ENCODE peak calls at places on chromosome 20, in six cellular contexts. One of them, this sample, is unnamed.

GRCh38 chr20:45924391-45925261 is 9.9 kb upstream of the PCIF1 start:
- DNase-seq in bronchial epithelial cell: no peak
- DNase-seq in aorta: peak
- DNase-seq in hepatic stellate cell: peak
- DNase-seq in EL: no peak
- DNase-seq in effector CD4-positive, alpha-beta T cell: no peak
- DNase-seq in this sample: no peak

GRCh38 chr20:55978550-55978949 is 26.8 kb downstream of the CBLN4 start:
- DNase-seq in effector CD4-positive, alpha-beta T cell: no peak
- DNase-seq in hepatic stellate cell: no peak
- DNase-seq in EL: no peak
- DNase-seq in bronchial epithelial cell: no peak
- DNase-seq in aorta: no peak
- DNase-seq in this sample: no peak

GRCh38 chr20:48260370-48260769 is 475.1 kb upstream of the SULF2 start:
- DNase-seq in effector CD4-positive, alpha-beta T cell: no peak
- DNase-seq in hepatic stellate cell: no peak
- DNase-seq in bronchial epithelial cell: no peak
- DNase-seq in EL: no peak
- DNase-seq in aorta: no peak
- DNase-seq in this sample: peak

GRCh38 chr20:37298190-37298939 is 8.9 kb downstream of the MANBAL start:
- DNase-seq in bronchial epithelial cell: peak
- DNase-seq in EL: peak
- DNase-seq in hepatic stellate cell: no peak
- DNase-seq in aorta: peak
- DNase-seq in effector CD4-positive, alpha-beta T cell: no peak
- DNase-seq in this sample: peak

GRCh38 chr20:19289451-19289850 is 77.0 kb downstream of the SLC24A3 start:
- DNase-seq in bronchial epithelial cell: no peak
- DNase-seq in EL: no peak
- DNase-seq in hepatic stellate cell: no peak
- DNase-seq in aorta: no peak
- DNase-seq in effector CD4-positive, alpha-beta T cell: no peak
- DNase-seq in this sample: no peak

GRCh38 chr20:44590980-44591778 is 8.8 kb downstream of the PKIG start:
- DNase-seq in aorta: no peak
- DNase-seq in EL: no peak
- DNase-seq in bronchial epithelial cell: no peak
- DNase-seq in hepatic stellate cell: no peak
- DNase-seq in effector CD4-positive, alpha-beta T cell: no peak
- DNase-seq in this sample: peak

GRCh38 chr20:44646641-44647274 is 4.7 kb downstream of the ADA start:
- DNase-seq in EL: peak
- DNase-seq in hepatic stellate cell: peak
- DNase-seq in bronchial epithelial cell: peak
- DNase-seq in aorta: no peak
- DNase-seq in effector CD4-positive, alpha-beta T cell: no peak
- DNase-seq in this sample: no peak

GRCh38 chr20:41139227-41140093 is 2.1 kb downstream of the PLCG1 start:
- DNase-seq in bronchial epithelial cell: no peak
- DNase-seq in aorta: no peak
- DNase-seq in EL: no peak
- DNase-seq in hepatic stellate cell: no peak
- DNase-seq in effector CD4-positive, alpha-beta T cell: no peak
- DNase-seq in this sample: peak

GRCh38 chr20:53021934-53022333 is 49.8 kb downstream of the TSHZ2 start:
- DNase-seq in hepatic stellate cell: no peak
- DNase-seq in aorta: no peak
- DNase-seq in bronchial epithelial cell: peak
- DNase-seq in effector CD4-positive, alpha-beta T cell: no peak
- DNase-seq in EL: no peak
- DNase-seq in this sample: no peak

GRCh38 chr20:7772376-7772775 is 167.9 kb downstream of the HAO1 start:
- DNase-seq in EL: peak
- DNase-seq in hepatic stellate cell: no peak
- DNase-seq in aorta: no peak
- DNase-seq in bronchial epithelial cell: peak
- DNase-seq in effector CD4-positive, alpha-beta T cell: no peak
- DNase-seq in this sample: peak

GRCh38 chr20:38880952-38881735 is 45.1 kb upstream of the FAM83D start:
- DNase-seq in bronchial epithelial cell: no peak
- DNase-seq in EL: peak
- DNase-seq in effector CD4-positive, alpha-beta T cell: no peak
- DNase-seq in aorta: no peak
- DNase-seq in hepatic stellate cell: no peak
- DNase-seq in this sample: peak

GRCh38 chr20:57908226-57908625 is 198.4 kb upstream of the PMEPA1 start:
- DNase-seq in effector CD4-positive, alpha-beta T cell: no peak
- DNase-seq in bronchial epithelial cell: no peak
- DNase-seq in hepatic stellate cell: no peak
- DNase-seq in aorta: no peak
- DNase-seq in EL: no peak
- DNase-seq in this sample: peak

GRCh38 chr20:872855-873520 is 39.5 kb downstream of the FAM110A start:
- DNase-seq in effector CD4-positive, alpha-beta T cell: no peak
- DNase-seq in hepatic stellate cell: no peak
- DNase-seq in bronchial epithelial cell: no peak
- DNase-seq in aorta: no peak
- DNase-seq in EL: no peak
- DNase-seq in this sample: no peak

GRCh38 chr20:24581443-24582170 is 112.2 kb downstream of the SYNDIG1 start:
- DNase-seq in effector CD4-positive, alpha-beta T cell: no peak
- DNase-seq in hepatic stellate cell: no peak
- DNase-seq in aorta: no peak
- DNase-seq in EL: no peak
- DNase-seq in bronchial epithelial cell: no peak
- DNase-seq in this sample: no peak

GRCh38 chr20:41116282-41116960 is 20.9 kb upstream of the PLCG1 start:
- DNase-seq in effector CD4-positive, alpha-beta T cell: no peak
- DNase-seq in bronchial epithelial cell: no peak
- DNase-seq in EL: no peak
- DNase-seq in aorta: no peak
- DNase-seq in hepatic stellate cell: no peak
- DNase-seq in this sample: no peak

GRCh38 chr20:50107086-50107645 is 5.8 kb downstream of the UBE2V1 start:
- DNase-seq in EL: peak
- DNase-seq in effector CD4-positive, alpha-beta T cell: no peak
- DNase-seq in hepatic stellate cell: no peak
- DNase-seq in aorta: no peak
- DNase-seq in bronchial epithelial cell: no peak
- DNase-seq in this sample: no peak

GRCh38 chr20:48619126-48620101 is 208.4 kb downstream of the PREX1 start:
- DNase-seq in aorta: peak
- DNase-seq in hepatic stellate cell: no peak
- DNase-seq in bronchial epithelial cell: no peak
- DNase-seq in EL: peak
- DNase-seq in effector CD4-positive, alpha-beta T cell: no peak
- DNase-seq in this sample: peak

GRCh38 chr20:41248371-41249024 is 69.0 kb downstream of the ZHX3 start:
- DNase-seq in effector CD4-positive, alpha-beta T cell: no peak
- DNase-seq in EL: peak
- DNase-seq in aorta: no peak
- DNase-seq in bronchial epithelial cell: no peak
- DNase-seq in hepatic stellate cell: no peak
- DNase-seq in this sample: no peak

GRCh38 chr20:49399329-49399728 is 83.1 kb downstream of the KCNB1 start:
- DNase-seq in bronchial epithelial cell: no peak
- DNase-seq in EL: no peak
- DNase-seq in aorta: no peak
- DNase-seq in effector CD4-positive, alpha-beta T cell: no peak
- DNase-seq in hepatic stellate cell: no peak
- DNase-seq in this sample: peak

GRCh38 chr20:63972312-63973159 is 2.8 kb upstream of the ZNF512B start:
- DNase-seq in EL: no peak
- DNase-seq in hepatic stellate cell: no peak
- DNase-seq in aorta: peak
- DNase-seq in effector CD4-positive, alpha-beta T cell: no peak
- DNase-seq in bronchial epithelial cell: no peak
- DNase-seq in this sample: peak

GRCh38 chr20:41142914-41143313 is 5.6 kb downstream of the PLCG1 start:
- DNase-seq in bronchial epithelial cell: no peak
- DNase-seq in aorta: no peak
- DNase-seq in hepatic stellate cell: no peak
- DNase-seq in EL: no peak
- DNase-seq in effector CD4-positive, alpha-beta T cell: peak
- DNase-seq in this sample: no peak

GRCh38 chr20:25116746-25117457 is 35.0 kb upstream of the VSX1 start:
- DNase-seq in aorta: no peak
- DNase-seq in hepatic stellate cell: no peak
- DNase-seq in bronchial epithelial cell: no peak
- DNase-seq in EL: no peak
- DNase-seq in effector CD4-positive, alpha-beta T cell: no peak
- DNase-seq in this sample: no peak

GRCh38 chr20:13008761-13009681 is at the start of gene SPTLC3:
- DNase-seq in bronchial epithelial cell: peak
- DNase-seq in EL: peak
- DNase-seq in aorta: peak
- DNase-seq in effector CD4-positive, alpha-beta T cell: no peak
- DNase-seq in hepatic stellate cell: no peak
- DNase-seq in this sample: no peak

GRCh38 chr20:25437153-25437581 is 29.7 kb downstream of the GINS1 start:
- DNase-seq in bronchial epithelial cell: peak
- DNase-seq in aorta: no peak
- DNase-seq in EL: peak
- DNase-seq in effector CD4-positive, alpha-beta T cell: no peak
- DNase-seq in hepatic stellate cell: no peak
- DNase-seq in this sample: no peak

GRCh38 chr20:34983995-34984735 is 28.5 kb downstream of the MYH7B start:
- DNase-seq in aorta: peak
- DNase-seq in bronchial epithelial cell: no peak
- DNase-seq in effector CD4-positive, alpha-beta T cell: no peak
- DNase-seq in EL: no peak
- DNase-seq in hepatic stellate cell: no peak
- DNase-seq in this sample: peak

GRCh38 chr20:40644863-40645262 is 44.2 kb downstream of the MAFB start:
- DNase-seq in effector CD4-positive, alpha-beta T cell: no peak
- DNase-seq in EL: no peak
- DNase-seq in bronchial epithelial cell: no peak
- DNase-seq in hepatic stellate cell: no peak
- DNase-seq in aorta: no peak
- DNase-seq in this sample: no peak

GRCh38 chr20:38878798-38879197 is 47.4 kb upstream of the FAM83D start:
- DNase-seq in effector CD4-positive, alpha-beta T cell: no peak
- DNase-seq in EL: no peak
- DNase-seq in bronchial epithelial cell: peak
- DNase-seq in aorta: no peak
- DNase-seq in hepatic stellate cell: no peak
- DNase-seq in this sample: peak

GRCh38 chr20:2145376-2145775 is 43.7 kb downstream of the STK35 start:
- DNase-seq in EL: no peak
- DNase-seq in bronchial epithelial cell: no peak
- DNase-seq in effector CD4-positive, alpha-beta T cell: no peak
- DNase-seq in hepatic stellate cell: no peak
- DNase-seq in aorta: peak
- DNase-seq in this sample: no peak

This sample was measured in RWPE2.